ENCODE peak calls at places on chromosomes 11 and 22, in nine cellular contexts. G, T, H, E, V, R, U, D and K are unnamed samples.

GRCh38 chr22:44493206-44493605 is 4.8 kb downstream of the RTL6 start:
- DNase-seq in H (no peak), D (no peak), U (no peak), V (no peak), G (no peak), R (no peak), E (no peak), T (no peak), K (no peak)

GRCh38 chr11:69842746-69843528 is 23.7 kb upstream of the FGF3 start:
- DNase-seq in H (no peak), G (no peak), V (no peak), T (no peak), U (no peak), D (no peak), R (no peak), E (no peak), K (no peak)

GRCh38 chr22:46634011-46634699 is 14.0 kb downstream of the GRAMD4 start:
- DNase-seq in G (no peak), R (no peak), D (no peak), U (peak; percentile 21), H (no peak), T (no peak), V (no peak), E (no peak), K (no peak)

GRCh38 chr11:85313741-85314140 is 313.4 kb downstream of the DLG2 start:
- DNase-seq in U (no peak), E (no peak), D (no peak), H (no peak), G (no peak), V (no peak), R (no peak), T (no peak), K (no peak)

GRCh38 chr11:43818220-43818619 is 62.4 kb upstream of the ALKBH3 start:
- DNase-seq in T (no peak), H (no peak), U (no peak), D (no peak), E (no peak), G (no peak), R (no peak), V (peak; percentile 69), K (no peak)

GRCh38 chr11:43393765-43394355 is 35.1 kb downstream of the TTC17 start:
- DNase-seq in G (peak; percentile 0), H (no peak), V (no peak), T (no peak), D (no peak), E (peak; percentile 20), R (no peak), U (peak; percentile 20), K (peak; percentile 51)

GRCh38 chr22:17198188-17199130 is 20.8 kb downstream of the ADA2 start:
- DNase-seq in U (peak; percentile 40), V (no peak), R (no peak), E (peak; percentile 63), T (no peak), H (no peak), G (peak; percentile 60), D (peak; percentile 82), K (no peak)

GRCh38 chr11:70627219-70627618 is 228.9 kb downstream of the CTTN start:
- DNase-seq in E (no peak), V (no peak), T (peak; percentile 65), D (no peak), G (no peak), R (no peak), H (no peak), U (no peak), K (no peak)

GRCh38 chr11:124108158-124108557 is 7.1 kb upstream of the VWA5A start:
- DNase-seq in V (peak; percentile 53), E (no peak), U (peak; percentile 28), T (peak; percentile 31), G (peak; percentile 7), H (no peak), R (no peak), D (no peak), K (no peak)

GRCh38 chr11:68382358-68382998 is 70.1 kb downstream of the LRP5 start:
- DNase-seq in T (no peak), U (no peak), E (no peak), D (no peak), R (no peak), V (no peak), H (no peak), G (no peak), K (no peak)

GRCh38 chr11:68380786-68381622 is 68.6 kb downstream of the LRP5 start:
- DNase-seq in D (no peak), E (peak; percentile 42), V (no peak), R (no peak), H (peak; percentile 43), T (no peak), U (peak; percentile 53), G (no peak), K (no peak)

GRCh38 chr11:68381716-68382115 is 69.3 kb downstream of the LRP5 start:
- DNase-seq in R (no peak), U (no peak), D (no peak), E (no peak), V (no peak), G (no peak), H (no peak), T (no peak), K (no peak)

GRCh38 chr11:68377389-68377795 is 65.0 kb downstream of the LRP5 start:
- DNase-seq in T (no peak), V (no peak), G (no peak), D (no peak), U (no peak), E (no peak), H (no peak), R (no peak), K (no peak)

GRCh38 chr11:68379216-68379615 is 66.8 kb downstream of the LRP5 start:
- DNase-seq in U (no peak), E (no peak), D (no peak), R (no peak), T (no peak), V (no peak), G (no peak), H (no peak), K (no peak)
- H3K4me1 ChIP-seq in U (peaks cover 28% of the 10 kb centered on the region), E (peaks cover 99% of the 10 kb centered on the region), D (no peaks in the 10 kb centered on the region), R (peaks cover 81% of the 10 kb centered on the region), T (peaks cover 54% of the 10 kb centered on the region), V (peaks cover 27% of the 10 kb centered on the region), G (peaks cover 5% of the 10 kb centered on the region), H (peaks cover 12% of the 10 kb centered on the region), K (peaks cover 16% of the 10 kb centered on the region)

DNA sequence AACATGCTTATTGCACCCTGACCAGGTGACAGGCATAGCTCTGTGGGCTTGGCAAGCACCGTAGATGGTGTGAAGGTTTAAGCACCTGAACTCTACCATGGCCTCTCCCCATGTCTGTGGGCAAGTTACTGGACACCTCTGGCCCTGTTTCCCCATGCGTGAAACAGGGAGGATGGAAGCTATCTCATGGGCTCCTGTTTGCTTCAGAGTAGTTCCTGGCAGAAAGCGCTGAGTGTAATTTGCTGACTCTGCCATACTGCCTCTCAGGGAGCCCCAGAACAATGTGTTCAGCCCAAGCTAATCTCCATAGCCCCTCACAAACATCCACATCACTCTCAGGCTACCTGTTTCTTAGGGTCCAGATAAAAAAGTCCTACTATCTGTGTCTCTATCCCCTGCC is 2.4 kb downstream of the CBX6 start:
- DNase-seq in D (no peak), G (no peak), E (no peak), V (no peak), U (no peak), R (no peak), H (no peak), T (no peak), K (no peak)
- H3K4me1 ChIP-seq in D (peaks cover 5% of the 10 kb centered on the region), G (peaks cover 20% of the 10 kb centered on the region), E (peaks cover 85% of the 10 kb centered on the region), V (peaks cover 24% of the 10 kb centered on the region), U (peaks cover 2% of the 10 kb centered on the region), R (peaks cover 41% of the 10 kb centered on the region), H (peaks cover 10% of the 10 kb centered on the region), T (peaks cover 22% of the 10 kb centered on the region), K (peaks cover 41% of the 10 kb centered on the region)

DNA sequence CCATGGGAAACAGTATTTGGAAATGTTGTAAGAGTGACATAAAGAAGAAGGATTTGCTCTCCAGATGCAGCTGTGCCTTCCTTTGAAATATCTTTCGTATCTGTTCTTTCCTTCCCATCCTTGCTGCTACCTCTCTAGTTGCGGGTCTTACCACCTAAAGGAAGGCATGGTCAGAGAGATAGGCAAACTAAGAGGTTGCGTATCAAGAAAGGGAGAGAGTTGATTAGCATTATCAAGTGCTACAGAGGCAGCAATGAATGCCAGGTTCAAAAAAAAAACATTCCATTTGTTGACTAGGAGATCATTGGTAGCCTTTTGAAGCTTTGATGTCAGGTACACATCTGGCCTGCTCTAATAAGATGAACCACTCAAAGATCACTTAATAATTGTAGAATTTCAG is 4.6 kb downstream of the GTPBP1 start:
- DNase-seq in V (no peak), U (no peak), G (no peak), T (no peak), E (no peak), R (no peak), H (no peak), D (no peak), K (no peak)
- H3K4me1 ChIP-seq in V (peaks cover 28% of the 10 kb centered on the region), U (peaks cover 7% of the 10 kb centered on the region), G (peaks cover 50% of the 10 kb centered on the region), T (peaks cover 12% of the 10 kb centered on the region), E (peaks cover 90% of the 10 kb centered on the region), R (peaks cover 34% of the 10 kb centered on the region), H (no peaks in the 10 kb centered on the region), D (peaks cover 1% of the 10 kb centered on the region), K (peaks cover 6% of the 10 kb centered on the region)

GRCh38 chr11:60987577-60988277 is 16.2 kb downstream of the CD6 start:
- DNase-seq in T (no peak), G (no peak), U (no peak), D (no peak), R (no peak), V (no peak), E (no peak), H (no peak), K (no peak)
- H3K4me1 ChIP-seq in T (no peaks in the 10 kb centered on the region), G (no peaks in the 10 kb centered on the region), U (peaks cover 3% of the 10 kb centered on the region), D (no peaks in the 10 kb centered on the region), R (no peaks in the 10 kb centered on the region), V (peaks cover 16% of the 10 kb centered on the region), E (no peaks in the 10 kb centered on the region), H (no peaks in the 10 kb centered on the region), K (no peaks in the 10 kb centered on the region)

DNA sequence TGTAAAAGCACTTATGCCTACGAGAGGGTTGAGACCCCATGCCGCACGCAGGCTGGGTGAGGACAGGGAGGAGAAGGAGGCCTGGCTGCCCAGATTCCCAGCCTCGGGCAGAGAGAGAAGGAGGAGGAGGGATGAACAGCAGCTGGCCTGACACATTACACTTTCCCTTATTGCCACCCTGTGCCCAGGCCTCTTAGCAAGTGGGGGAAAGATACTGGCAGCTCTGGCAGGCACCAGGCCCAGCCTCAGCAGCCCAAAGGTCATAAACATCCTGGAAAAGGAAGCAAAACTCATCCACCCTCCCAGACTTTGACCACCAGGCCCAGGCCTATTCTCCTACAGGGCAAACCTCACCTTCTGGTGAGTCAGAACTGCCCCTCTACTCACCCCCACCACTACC is 4.7 kb downstream of the PLAAT3 start:
- DNase-seq in V (no peak), T (peak; percentile 59), E (peak; percentile 38), D (no peak), R (no peak), H (no peak), U (no peak), G (no peak), K (no peak)
- H3K4me1 ChIP-seq in V (peaks cover 4% of the 10 kb centered on the region), T (peaks cover 14% of the 10 kb centered on the region), E (peaks cover 60% of the 10 kb centered on the region), D (peaks cover 11% of the 10 kb centered on the region), R (peaks cover 48% of the 10 kb centered on the region), H (no peaks in the 10 kb centered on the region), U (no peaks in the 10 kb centered on the region), G (no peaks in the 10 kb centered on the region), K (no peaks in the 10 kb centered on the region)

GRCh38 chr11:36751251-36751839 is 153.3 kb upstream of the RAG2 start:
- DNase-seq in V (no peak), U (no peak), E (no peak), G (no peak), T (no peak), H (no peak), R (no peak), D (no peak), K (peak; percentile 56)
- H3K4me1 ChIP-seq in V (no peaks in the 10 kb centered on the region), U (no peaks in the 10 kb centered on the region), E (no peaks in the 10 kb centered on the region), G (no peaks in the 10 kb centered on the region), T (no peaks in the 10 kb centered on the region), H (no peaks in the 10 kb centered on the region), R (no peaks in the 10 kb centered on the region), D (peaks cover 5% of the 10 kb centered on the region), K (no peaks in the 10 kb centered on the region)

GRCh38 chr11:134997652-134998320 is 585.7 kb upstream of the B3GAT1 start:
- DNase-seq in R (no peak), G (peak; percentile 46), U (no peak), V (no peak), H (no peak), E (no peak), D (no peak), T (no peak), K (no peak)
- H3K4me1 ChIP-seq in R (no peaks in the 10 kb centered on the region), G (peaks cover 44% of the 10 kb centered on the region), U (no peaks in the 10 kb centered on the region), V (no peaks in the 10 kb centered on the region), H (no peaks in the 10 kb centered on the region), E (peaks cover 5% of the 10 kb centered on the region), D (peaks cover 5% of the 10 kb centered on the region), T (no peaks in the 10 kb centered on the region), K (no peaks in the 10 kb centered on the region)